ENCODE peak calls at places on chromosomes 2 and 18, in ten cellular contexts. F, X, Y, U, Q, I, O, C, V and E are unnamed samples.

GRCh38 chr18:48790869-48791635 is 159.7 kb downstream of the SMAD7 start:
- DNase-seq in O (no peak), Q (no peak), V (no peak), C (no peak), X (no peak), Y (no peak), U (no peak), I (no peak), F (no peak), E (no peak)

GRCh38 chr2:66888791-66889631 is 454.1 kb downstream of the MEIS1 start:
- DNase-seq in O (no peak), V (peak), F (no peak), Y (no peak), U (no peak), Q (no peak), I (peak), C (no peak), X (no peak), E (no peak)

GRCh38 chr2:149799296-149799695 is 211.7 kb upstream of the MMADHC start:
- DNase-seq in F (no peak), X (no peak), Q (no peak), C (peak), V (peak), Y (no peak), I (peak), U (no peak), O (peak), E (no peak)

GRCh38 chr2:35374845-35375244 is 980.7 kb upstream of the CRIM1 start:
- DNase-seq in X (no peak), Y (no peak), U (no peak), F (no peak), V (no peak), C (no peak), O (no peak), I (no peak), Q (no peak), E (no peak)

GRCh38 chr2:202545931-202546330 is 88.8 kb upstream of the FAM117B start:
- DNase-seq in C (no peak), I (no peak), Q (no peak), X (no peak), U (no peak), O (no peak), Y (no peak), F (no peak), V (no peak), E (no peak)

GRCh38 chr2:70385966-70386595 is 84.2 kb upstream of the FAM136A start:
- DNase-seq in F (no peak), C (no peak), I (no peak), Y (no peak), Q (no peak), U (no peak), V (no peak), O (no peak), X (no peak), E (no peak)

GRCh38 chr2:101500860-101501259 is 25.9 kb upstream of the RFX8 start:
- DNase-seq in Q (no peak), X (no peak), I (no peak), V (peak), O (no peak), F (no peak), C (no peak), Y (no peak), U (no peak), E (no peak)

GRCh38 chr18:54717673-54718435 is 110.4 kb upstream of the RAB27B start:
- DNase-seq in V (peak), F (peak), I (peak), Q (no peak), U (peak), C (no peak), X (no peak), O (peak), Y (peak), E (peak)

GRCh38 chr2:54331095-54331835 is 75.2 kb upstream of the TSPYL6 start:
- DNase-seq in V (no peak), F (no peak), X (no peak), Y (no peak), O (peak), Q (no peak), U (no peak), C (no peak), I (peak), E (no peak)

GRCh38 chr2:70029814-70030409 is 57.4 kb upstream of the PCBP1 start:
- DNase-seq in V (peak), Y (no peak), Q (no peak), F (no peak), C (no peak), I (peak), O (peak), U (peak), X (no peak), E (peak)

GRCh38 chr2:170963386-170963785 is 34.3 kb downstream of the GORASP2 start:
- DNase-seq in Q (no peak), Y (no peak), V (no peak), C (no peak), U (no peak), I (no peak), F (no peak), X (no peak), O (no peak), E (no peak)

GRCh38 chr2:70796247-70796646 is 5.8 kb upstream of the FIGLA start:
- DNase-seq in Q (no peak), X (no peak), C (no peak), Y (no peak), V (no peak), I (no peak), U (no peak), O (no peak), F (no peak), E (no peak)

GRCh38 chr2:126657146-126657635 is 1.2 kb downstream of the GYPC start:
- DNase-seq in Q (no peak), U (no peak), I (peak), F (no peak), Y (no peak), V (peak), C (no peak), X (peak), O (no peak), E (peak)

GRCh38 chr2:37819228-37819627 is 105.9 kb upstream of the RMDN2 start:
- DNase-seq in U (no peak), Y (no peak), Q (no peak), V (peak), I (no peak), F (no peak), X (no peak), C (no peak), O (no peak), E (no peak)

GRCh38 chr2:201233192-201234166 is 26.9 kb upstream of the CASP8 start:
- DNase-seq in Q (no peak), V (peak), Y (peak), U (no peak), X (peak), C (peak), O (no peak), F (no peak), I (peak), E (peak)

GRCh38 chr2:71299507-71299906 is 32.1 kb upstream of the ZNF638 start:
- DNase-seq in U (no peak), Q (no peak), I (peak), V (peak), X (no peak), O (peak), C (peak), F (peak), Y (no peak), E (no peak)

GRCh38 chr2:195471807-195472206 is 185.2 kb upstream of the SLC39A10 start:
- DNase-seq in V (no peak), O (no peak), Y (no peak), X (no peak), Q (no peak), F (no peak), U (no peak), C (no peak), I (no peak), E (no peak)

GRCh38 chr18:24315170-24315569 is 82.5 kb downstream of the OSBPL1A start:
- DNase-seq in X (no peak), C (no peak), O (no peak), U (no peak), Y (no peak), V (no peak), F (no peak), I (no peak), Q (no peak), E (no peak)

GRCh38 chr2:240917009-240917683 is 11.0 kb downstream of the CROCC2 start:
- DNase-seq in F (no peak), X (no peak), U (no peak), O (no peak), V (no peak), Q (no peak), I (peak), C (no peak), Y (no peak), E (no peak)

GRCh38 chr2:43848174-43848573 is 9.4 kb downstream of the ABCG8 start:
- DNase-seq in Y (no peak), Q (no peak), I (no peak), C (no peak), U (no peak), V (no peak), F (no peak), O (no peak), X (no peak), E (no peak)

GRCh38 chr2:134348239-134348638 is 94.4 kb downstream of the MGAT5 start:
- DNase-seq in C (no peak), V (peak), Y (no peak), Q (no peak), O (no peak), F (no peak), U (no peak), I (no peak), X (no peak), E (no peak)

GRCh38 chr2:110874565-110875383 is 142.4 kb downstream of the ACOXL start:
- DNase-seq in U (no peak), V (no peak), F (no peak), O (no peak), Y (no peak), I (no peak), C (no peak), Q (no peak), X (no peak), E (no peak)

GRCh38 chr18:9771261-9771976 is 63.3 kb downstream of the RAB31 start:
- DNase-seq in X (no peak), I (peak), Q (peak), C (peak), V (peak), U (peak), Y (peak), F (peak), O (peak), E (peak)

GRCh38 chr2:13968811-13969210 is 663.7 kb upstream of the LRATD1 start:
- DNase-seq in F (no peak), U (no peak), Y (no peak), X (no peak), Q (no peak), V (no peak), C (peak), I (no peak), O (no peak), E (no peak)